ENCODE peak calls at places on chromosomes 1 and 21, in seven cellular contexts. F is GM10248, V is GM12865, G is cardiac muscle cell, M is coronary artery, H is GM23338, W is fibroblast of mammary gland. R is an unnamed sample.

GRCh38 chr1:168476588-168477379 is 67.0 kb downstream of the XCL2 start:
- DNase-seq in F (no peak), V (no peak), G (peak; percentile 65), M (no peak), H (peak; percentile 32), W (no peak), R (no peak)

GRCh38 chr1:159908255-159908905 is 8.4 kb upstream of the CFAP45 start:
- DNase-seq in F (no peak), V (no peak), G (no peak), M (no peak), H (no peak), W (no peak), R (no peak)

GRCh38 chr1:78699813-78700212 is 50.2 kb downstream of the IFI44 start:
- DNase-seq in F (no peak), V (no peak), G (no peak), M (no peak), H (no peak), W (no peak), R (no peak)

GRCh38 chr1:2088434-2088833 is 38.2 kb downstream of the PRKCZ start:
- DNase-seq in F (no peak), V (no peak), G (peak; percentile 74), M (no peak), H (no peak), W (peak; percentile 73), R (no peak)

GRCh38 chr1:18882511-18882910 is 19.8 kb downstream of the ALDH4A1 start:
- DNase-seq in F (no peak), V (no peak), G (peak; percentile 14), M (no peak), H (no peak), W (peak; percentile 49), R (no peak)

GRCh38 chr21:37904879-37905278 is 11.4 kb downstream of the KCNJ6 start:
- DNase-seq in F (no peak), V (no peak), G (no peak), M (no peak), H (no peak), W (peak; percentile 14), R (no peak)

GRCh38 chr1:172837816-172838680 is 179.1 kb downstream of the FASLG start:
- DNase-seq in F (no peak), V (peak; percentile 36), G (peak; percentile 18), M (no peak), H (no peak), W (peak; percentile 80), R (no peak)

GRCh38 chr1:67629370-67630075 is 55.5 kb upstream of the GADD45A start:
- DNase-seq in F (no peak), V (no peak), G (peak; percentile 84), M (no peak), H (no peak), W (peak; percentile 33), R (no peak)

GRCh38 chr1:166865931-166866330 is 10.1 kb downstream of the TADA1 start:
- DNase-seq in F (no peak), V (no peak), G (peak; percentile 44), M (no peak), H (no peak), W (peak; percentile 76), R (no peak)

GRCh38 chr1:177945943-177946650 is 23.8 kb downstream of the SEC16B start:
- DNase-seq in F (peak; percentile 64), V (peak; percentile 62), G (peak; percentile 75), M (no peak), H (peak; percentile 90), W (peak; percentile 66), R (peak; percentile 67)

GRCh38 chr1:25131794-25132193 is 100.5 kb downstream of the SYF2 start:
- DNase-seq in F (no peak), V (no peak), G (no peak), M (no peak), H (no peak), W (no peak), R (no peak)

GRCh38 chr1:55146781-55147180 is 68.4 kb downstream of the USP24 start:
- DNase-seq in F (no peak), V (no peak), G (peak; percentile 33), M (no peak), H (no peak), W (peak; percentile 13), R (no peak)

GRCh38 chr1:83796409-83796808 is 202.5 kb downstream of the TTLL7 start:
- DNase-seq in F (no peak), V (no peak), G (no peak), M (no peak), H (peak; percentile 59), W (peak; percentile 16), R (no peak)

GRCh38 chr21:18245493-18245967 is 897 bp downstream of the CHODL start:
- DNase-seq in F (peak; percentile 3), V (no peak), G (no peak), M (no peak), H (no peak), W (no peak), R (peak; percentile 8)

GRCh38 chr21:44370027-44370735 is 16.8 kb downstream of the TRPM2 start:
- DNase-seq in F (no peak), V (no peak), G (peak; percentile 2), M (peak; percentile 66), H (peak; percentile 74), W (peak; percentile 73), R (peak; percentile 44)

GRCh38 chr1:10210841-10211804 is 753 bp downstream of the KIF1B start:
- DNase-seq in F (peak; percentile 46), V (peak; percentile 28), G (peak; percentile 96), M (peak; percentile 97), H (peak; percentile 77), W (peak; percentile 98), R (peak; percentile 56)

GRCh38 chr1:71196685-71197084 is 115.8 kb upstream of the ZRANB2 start:
- DNase-seq in F (no peak), V (no peak), G (peak; percentile 54), M (no peak), H (peak; percentile 6), W (peak; percentile 39), R (peak; percentile 4)

GRCh38 chr1:205692406-205692805 is 12.1 kb upstream of the SLC45A3 start:
- DNase-seq in F (no peak), V (no peak), G (no peak), M (no peak), H (no peak), W (no peak), R (no peak)

GRCh38 chr1:162373541-162374375 is 2.9 kb downstream of the SPATA46 start:
- DNase-seq in F (no peak), V (no peak), G (peak; percentile 45), M (no peak), H (no peak), W (peak; percentile 67), R (no peak)

GRCh38 chr21:32576011-32576410 is 9.3 kb downstream of the TCP10L start:
- DNase-seq in F (no peak), V (no peak), G (no peak), M (no peak), H (no peak), W (no peak), R (no peak)

GRCh38 chr1:37391181-37391949 is 83.0 kb upstream of the ZC3H12A start:
- DNase-seq in F (no peak), V (no peak), G (peak; percentile 2), M (no peak), H (peak; percentile 53), W (no peak), R (no peak)

DNA sequence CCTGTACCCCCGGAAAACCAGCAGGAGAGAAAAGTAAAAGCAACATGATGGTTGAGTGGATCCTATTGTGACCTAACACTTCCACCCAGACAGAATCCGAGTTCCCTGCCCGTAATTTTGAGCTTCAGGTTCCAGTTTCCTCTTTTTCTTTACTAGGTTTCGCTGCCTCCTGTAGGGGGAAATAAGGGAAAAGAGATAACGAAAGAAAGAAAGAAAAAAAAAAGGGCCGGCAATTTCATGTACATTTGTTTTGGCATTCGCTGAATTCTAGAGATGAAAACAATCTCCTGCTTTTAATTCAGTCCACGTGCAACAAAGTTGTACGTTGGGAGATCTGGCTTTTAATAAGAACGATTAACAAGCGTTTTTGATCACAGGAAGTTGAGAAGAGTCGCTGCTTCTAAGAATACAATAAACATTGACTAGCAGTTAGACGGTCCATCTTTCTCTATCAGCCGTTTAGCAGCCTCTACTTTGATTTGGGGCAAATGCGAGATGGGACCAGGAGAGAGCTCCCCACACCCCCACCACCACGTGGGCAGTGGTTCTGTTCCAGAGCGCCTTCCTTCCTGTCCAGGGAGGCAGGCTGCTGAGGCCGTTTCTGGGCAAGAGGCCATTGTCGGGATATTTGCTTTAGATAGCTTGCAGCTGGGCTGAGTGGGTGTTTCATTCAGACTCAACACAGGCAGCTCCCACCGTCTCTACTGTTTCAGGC is 155.9 kb upstream of the RUNX1 start:
- DNase-seq in F (peak; percentile 29), V (no peak), G (peak; percentile 99), M (peak; percentile 85), H (peak; percentile 40), W (peak; percentile 95), R (peak; percentile 37)
- TF ChIP-seq CTCF in F (no peak), V (no peak), G (peak; percentile 20), M (no peak), H (peak; percentile 31), W (peak; percentile 16), R (no peak)

GRCh38 chr1:155307247-155307740 is 1.4 kb upstream of the FDPS start:
- DNase-seq in F (no peak), V (peak; percentile 72), G (peak; percentile 66), M (no peak), H (peak; percentile 85), W (peak; percentile 76), R (no peak)
- TF ChIP-seq CTCF in F (peak; percentile 33), V (peak; percentile 40), G (peak; percentile 43), M (no peak), H (peak; percentile 87), W (peak; percentile 51), R (no peak)

DNA sequence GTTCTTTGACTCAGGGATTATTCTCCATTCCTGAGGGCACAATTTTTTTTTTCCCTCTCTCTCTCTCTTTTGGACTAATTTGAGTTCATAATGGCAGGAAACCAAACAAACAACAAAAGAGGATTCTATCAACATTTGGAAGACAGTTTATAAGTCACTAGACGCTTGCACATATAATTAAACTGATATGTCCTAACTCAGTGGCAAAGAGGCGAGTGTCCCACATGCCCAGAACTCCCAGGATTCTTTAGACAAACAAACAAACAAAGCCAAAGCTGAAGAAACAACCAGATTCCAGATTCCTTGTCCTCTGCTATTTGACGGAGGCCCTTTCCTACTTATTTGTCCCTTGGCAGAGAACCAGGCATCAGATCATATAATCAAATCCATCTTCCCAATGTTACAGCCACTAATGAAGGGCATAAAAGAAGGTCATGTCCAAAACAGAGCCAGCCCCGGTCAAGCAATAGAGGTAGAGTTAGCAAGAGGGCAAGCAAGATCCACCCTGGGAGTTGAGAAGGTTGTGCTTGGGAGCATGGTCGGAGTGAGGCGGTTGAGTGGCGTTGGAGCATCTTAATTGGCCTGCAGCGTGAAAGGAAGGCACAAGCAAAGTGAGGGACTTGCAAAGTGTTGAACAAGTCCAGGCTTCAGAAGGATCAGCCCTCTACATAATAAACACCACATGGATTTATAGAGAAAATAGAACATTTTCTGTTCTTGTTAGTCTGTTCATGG is 30.3 kb downstream of the ZNF362 start:
- DNase-seq in F (no peak), V (no peak), G (no peak), M (no peak), H (no peak), W (no peak), R (no peak)
- TF ChIP-seq CTCF in F (no peak), V (no peak), G (no peak), M (no peak), H (no peak), W (no peak), R (no peak)

DNA sequence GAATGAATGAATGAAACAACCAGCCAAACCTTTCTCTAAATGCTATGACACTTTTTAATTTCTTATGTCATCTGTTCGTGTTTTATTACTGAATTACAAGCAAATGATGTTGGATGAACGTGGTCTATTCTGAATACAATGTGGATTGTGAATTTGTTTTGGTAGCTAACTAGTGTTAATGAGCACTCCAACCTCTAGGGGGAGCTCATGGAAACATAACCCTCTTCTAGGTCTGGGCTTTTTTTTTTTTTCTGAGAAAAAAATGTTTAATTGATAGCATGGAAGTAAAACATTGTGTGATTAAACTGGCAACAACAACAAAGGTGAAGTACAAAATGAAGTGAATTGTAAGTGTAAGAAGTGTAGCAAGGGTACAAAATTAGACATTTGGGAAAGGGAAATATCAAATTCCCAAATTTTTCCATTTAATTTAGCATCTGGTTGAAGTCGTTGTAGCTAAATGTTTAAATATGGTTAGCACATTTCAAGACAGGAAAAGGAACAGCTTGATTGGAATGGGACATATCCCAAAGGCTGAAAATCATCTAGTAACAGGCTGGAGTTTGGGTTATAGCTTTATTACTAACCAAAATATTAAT is 42.6 kb upstream of the PTGS2 start:
- DNase-seq in F (peak; percentile 31), V (peak; percentile 77), G (peak; percentile 64), M (no peak), H (peak; percentile 80), W (peak; percentile 59), R (peak; percentile 43)
- TF ChIP-seq CTCF in F (peak; percentile 56), V (peak; percentile 69), G (peak; percentile 65), M (no peak), H (peak; percentile 62), W (peak; percentile 75), R (peak; percentile 46)